ENCODE peak calls at places on chromosomes 7 and 10, in six cellular contexts. N, Y, R, H, O and C are unnamed samples.

GRCh38 chr10:75431180-75432111 is at the start of gene LRMDA:
- DNase-seq in N (no peak), Y (no peak), R (peak; percentile 74), O (peak; percentile 86), H (no peak), C (no peak)

GRCh38 chr10:103792547-103792946 is 62.8 kb downstream of the SH3PXD2A start:
- DNase-seq in Y (no peak), H (no peak), N (no peak), O (no peak), R (no peak), C (peak; percentile 20)

GRCh38 chr7:29335188-29336083 is 140.9 kb downstream of the CHN2 start:
- DNase-seq in Y (no peak), O (no peak), N (no peak), H (no peak), R (no peak), C (no peak)

GRCh38 chr10:124962421-124962820 is 20.5 kb downstream of the ZRANB1 start:
- DNase-seq in N (no peak), Y (no peak), H (no peak), R (no peak), O (no peak), C (peak; percentile 15)

GRCh38 chr10:8129438-8129837 is 75.0 kb downstream of the GATA3 start:
- DNase-seq in Y (no peak), R (no peak), O (no peak), N (no peak), H (no peak), C (no peak)

GRCh38 chr10:124671486-124672075 is 72.6 kb downstream of the FAM53B start:
- DNase-seq in N (no peak), R (peak; percentile 81), H (no peak), Y (no peak), O (no peak), C (no peak)

GRCh38 chr7:37216156-37216839 is 232.4 kb downstream of the ELMO1 start:
- DNase-seq in N (no peak), R (no peak), Y (no peak), H (no peak), O (no peak), C (no peak)

GRCh38 chr10:50624866-50625491 is 1.2 kb upstream of the SGMS1 start:
- DNase-seq in O (peak; percentile 95), N (peak; percentile 82), H (no peak), Y (peak; percentile 84), R (peak; percentile 85), C (no peak)

GRCh38 chr7:70000747-70001348 is 402.6 kb downstream of the AUTS2 start:
- DNase-seq in O (no peak), N (no peak), Y (no peak), H (no peak), R (no peak), C (no peak)

GRCh38 chr10:49598986-49599385 is 11.1 kb upstream of the SLC18A3 start:
- DNase-seq in R (no peak), H (no peak), N (no peak), O (no peak), Y (no peak), C (no peak)

GRCh38 chr10:80509403-80510161 is 28.1 kb upstream of the SH2D4B start:
- DNase-seq in R (no peak), N (no peak), Y (no peak), H (peak; percentile 38), O (no peak), C (peak; percentile 29)

GRCh38 chr7:2099036-2099957 is 133.4 kb downstream of the MAD1L1 start:
- DNase-seq in Y (no peak), H (no peak), O (no peak), R (no peak), N (no peak), C (no peak)

GRCh38 chr10:95295031-95295755 is 4.4 kb upstream of the PDLIM1 start:
- DNase-seq in H (no peak), N (peak; percentile 42), O (no peak), Y (peak; percentile 72), R (no peak), C (no peak)

GRCh38 chr10:93758911-93759410 is 1.2 kb downstream of the LGI1 start:
- DNase-seq in R (no peak), Y (no peak), O (no peak), H (no peak), N (no peak), C (no peak)

GRCh38 chr7:130719550-130719949 is 14.5 kb downstream of the KLF14 start:
- DNase-seq in H (no peak), Y (no peak), O (no peak), R (no peak), N (no peak), C (no peak)

GRCh38 chr7:130107949-130108674 is 37.8 kb downstream of the KLHDC10 start:
- DNase-seq in O (no peak), N (no peak), H (no peak), R (no peak), Y (no peak), C (no peak)

GRCh38 chr7:92880212-92881090 is 44.1 kb upstream of the CDK6 start:
- DNase-seq in H (no peak), R (peak; percentile 56), O (no peak), Y (no peak), N (peak; percentile 2), C (no peak)

GRCh38 chr10:49749556-49750491 is 12.3 kb downstream of the OGDHL start:
- DNase-seq in R (peak; percentile 3), N (no peak), O (no peak), H (no peak), Y (no peak), C (no peak)

GRCh38 chr10:9545073-9545472 is 1472.6 kb upstream of the CELF2 start:
- DNase-seq in O (no peak), H (no peak), N (no peak), R (no peak), Y (no peak), C (no peak)

GRCh38 chr10:131981429-131982184 is at the start of gene BNIP3:
- DNase-seq in H (peak; percentile 76), R (peak; percentile 99), Y (peak; percentile 99), N (peak; percentile 80), O (peak; percentile 97), C (peak; percentile 83)

GRCh38 chr10:124495176-124495575 is 33.6 kb downstream of the LHPP start:
- DNase-seq in O (peak; percentile 51), Y (no peak), H (no peak), R (no peak), N (no peak), C (no peak)

GRCh38 chr7:21771906-21772610 is 173.6 kb downstream of the CDCA7L start:
- DNase-seq in Y (no peak), N (peak; percentile 7), H (no peak), R (peak; percentile 62), O (no peak), C (no peak)

GRCh38 chr10:124152781-124153600 is 59.6 kb upstream of the CHST15 start:
- DNase-seq in Y (peak; percentile 67), N (peak; percentile 19), H (no peak), O (peak; percentile 83), R (peak; percentile 80), C (peak; percentile 51)

GRCh38 chr10:73802276-73802991 is 9.0 kb downstream of the NDST2 start:
- DNase-seq in Y (no peak), O (peak; percentile 67), N (no peak), H (no peak), R (no peak), C (no peak)

GRCh38 chr7:18513343-18513742 is 17.8 kb downstream of the HDAC9 start:
- DNase-seq in Y (no peak), N (no peak), R (no peak), H (no peak), O (no peak), C (no peak)

GRCh38 chr7:2110586-2111396 is 122.0 kb downstream of the MAD1L1 start:
- DNase-seq in N (no peak), R (no peak), O (no peak), Y (no peak), H (no peak), C (no peak)

GRCh38 chr10:86461963-86462804 is 59.4 kb downstream of the WAPL start:
- DNase-seq in Y (no peak), O (no peak), H (no peak), N (no peak), R (peak; percentile 37), C (no peak)

GRCh38 chr7:32579776-32580175 is 84.5 kb downstream of the AVL9 start:
- DNase-seq in H (no peak), R (no peak), Y (no peak), O (no peak), N (no peak), C (no peak)

GRCh38 chr7:108335264-108335918 is 120.8 kb downstream of the NRCAM start:
- DNase-seq in N (peak; percentile 88), R (peak; percentile 20), O (no peak), Y (no peak), H (no peak), C (no peak)